ENCODE peak calls at places on chromosomes 4 and X, in seven cellular contexts. B is central memory CD8-positive, alpha-beta T cell; L is HFF-Myc; O is naive thymus-derived CD8-positive, alpha-beta T cell; I is left lung; K is CD8-positive, alpha-beta T cell; N is CD4-positive, alpha-beta T cell. C is an unnamed sample.

GRCh38 chrX:153723351-153724251 is 586 bp downstream of the BCAP31 start:
- DNase-seq in I (no peak), L (no peak), O (peak), K (peak), B (no peak), N (peak), C (peak)

GRCh38 chr4:87410157-87410556 is 12.2 kb upstream of the NUDT9 start:
- DNase-seq in K (no peak), B (no peak), L (no peak), I (no peak), N (no peak), O (no peak), C (no peak)

GRCh38 chr4:170139764-170140163 is 50.0 kb upstream of the AADAT start:
- DNase-seq in B (no peak), O (no peak), L (no peak), N (no peak), I (no peak), K (no peak), C (no peak)

GRCh38 chrX:40240844-40241243 is 143.1 kb upstream of the BCOR start:
- DNase-seq in N (no peak), K (no peak), O (no peak), B (no peak), L (no peak), I (no peak), C (no peak)

GRCh38 chrX:40011483-40012038 is 86.2 kb downstream of the BCOR start:
- DNase-seq in K (no peak), N (no peak), O (no peak), L (no peak), I (no peak), B (no peak), C (no peak)

GRCh38 chrX:17933856-17934255 is 72.8 kb upstream of the RAI2 start:
- DNase-seq in K (no peak), L (no peak), I (no peak), O (no peak), N (no peak), B (no peak), C (no peak)

GRCh38 chr4:5967783-5968182 is 50.4 kb downstream of the C4orf50 start:
- DNase-seq in L (no peak), I (no peak), B (no peak), N (no peak), O (no peak), K (no peak), C (no peak)

GRCh38 chrX:9539611-9540387 is 74.9 kb downstream of the TBL1X start:
- DNase-seq in O (no peak), B (no peak), N (no peak), I (no peak), K (peak), L (no peak), C (no peak)

GRCh38 chr4:2095236-2096072 is 36.3 kb downstream of the NAT8L start:
- DNase-seq in O (no peak), N (no peak), L (no peak), I (no peak), B (no peak), K (no peak), C (no peak)

GRCh38 chr4:144594471-144594986 is 51.4 kb upstream of the HHIP start:
- DNase-seq in B (no peak), N (no peak), K (no peak), L (no peak), O (no peak), I (no peak), C (no peak)

GRCh38 chr4:48341776-48342558 is 638 bp downstream of the SLAIN2 start:
- DNase-seq in B (no peak), K (peak), L (no peak), I (peak), O (peak), N (peak), C (peak)

GRCh38 chrX:8988456-8988855 is 45.5 kb downstream of the FAM9B start:
- DNase-seq in L (peak), B (no peak), N (no peak), I (peak), O (peak), K (peak), C (no peak)

GRCh38 chr4:48032721-48033120 is 16.1 kb downstream of the NIPAL1 start:
- DNase-seq in B (no peak), L (no peak), O (no peak), N (no peak), I (no peak), K (no peak), C (no peak)

GRCh38 chrX:20265221-20265725 is 1.4 kb downstream of the RPS6KA3 start:
- DNase-seq in I (peak), N (peak), B (peak), K (peak), O (peak), L (no peak), C (peak)

GRCh38 chr4:60619531-60620305 is 580.4 kb upstream of the ADGRL3 start:
- DNase-seq in I (no peak), N (no peak), K (no peak), O (no peak), L (no peak), B (no peak), C (no peak)

C was measured in T follicular helper cell.